ENCODE peak calls at places on chromosomes 2 and 18, in five cellular contexts. One of them, this sample, is unnamed.

GRCh38 chr2:201440182-201440581 is 11.1 kb downstream of the TRAK2 start:
- DNase-seq in transverse colon: peak; percentile 61
- DNase-seq in vagina: no peak
- DNase-seq in Panc1: no peak
- DNase-seq in suprapubic skin: no peak
- DNase-seq in this sample: no peak

GRCh38 chr2:233977296-233977837 is 60.2 kb downstream of the TRPM8 start:
- DNase-seq in transverse colon: no peak
- DNase-seq in vagina: no peak
- DNase-seq in Panc1: no peak
- DNase-seq in suprapubic skin: no peak
- DNase-seq in this sample: no peak

GRCh38 chr2:143581989-143582719 is 452.9 kb downstream of the ARHGAP15 start:
- DNase-seq in transverse colon: no peak
- DNase-seq in vagina: no peak
- DNase-seq in Panc1: no peak
- DNase-seq in suprapubic skin: no peak
- DNase-seq in this sample: no peak

GRCh38 chr2:7025098-7025497 is 107.9 kb downstream of the RNF144A start:
- DNase-seq in transverse colon: no peak
- DNase-seq in vagina: no peak
- DNase-seq in Panc1: no peak
- DNase-seq in suprapubic skin: no peak
- DNase-seq in this sample: no peak

GRCh38 chr2:95719473-95720060 is 127.8 kb downstream of the TRIM43 start:
- DNase-seq in transverse colon: no peak
- DNase-seq in vagina: no peak
- DNase-seq in Panc1: no peak
- DNase-seq in suprapubic skin: no peak
- DNase-seq in this sample: no peak

GRCh38 chr2:186068154-186068826 is 329.7 kb downstream of the FSIP2 start:
- DNase-seq in transverse colon: no peak
- DNase-seq in vagina: no peak
- DNase-seq in Panc1: no peak
- DNase-seq in suprapubic skin: no peak
- DNase-seq in this sample: no peak

GRCh38 chr2:128108166-128108565 is 17.2 kb downstream of the UGGT1 start:
- DNase-seq in transverse colon: no peak
- DNase-seq in vagina: no peak
- DNase-seq in Panc1: no peak
- DNase-seq in suprapubic skin: no peak
- DNase-seq in this sample: no peak

GRCh38 chr18:10787293-10787901 is 261.6 kb downstream of the NAPG start:
- DNase-seq in transverse colon: peak; percentile 78
- DNase-seq in vagina: no peak
- DNase-seq in Panc1: peak; percentile 32
- DNase-seq in suprapubic skin: no peak
- DNase-seq in this sample: peak; percentile 91

GRCh38 chr2:166134252-166135151 is 6.7 kb upstream of the SCN1A start:
- DNase-seq in transverse colon: no peak
- DNase-seq in vagina: no peak
- DNase-seq in Panc1: no peak
- DNase-seq in suprapubic skin: no peak
- DNase-seq in this sample: no peak

GRCh38 chr2:19802088-19802806 is 99.5 kb downstream of the TTC32 start:
- DNase-seq in transverse colon: no peak
- DNase-seq in vagina: no peak
- DNase-seq in Panc1: no peak
- DNase-seq in suprapubic skin: no peak
- DNase-seq in this sample: no peak

GRCh38 chr2:240461471-240462072 is 26.1 kb downstream of the GPC1 start:
- DNase-seq in transverse colon: no peak
- DNase-seq in vagina: no peak
- DNase-seq in Panc1: no peak
- DNase-seq in suprapubic skin: peak; percentile 74
- DNase-seq in this sample: no peak

DNA sequence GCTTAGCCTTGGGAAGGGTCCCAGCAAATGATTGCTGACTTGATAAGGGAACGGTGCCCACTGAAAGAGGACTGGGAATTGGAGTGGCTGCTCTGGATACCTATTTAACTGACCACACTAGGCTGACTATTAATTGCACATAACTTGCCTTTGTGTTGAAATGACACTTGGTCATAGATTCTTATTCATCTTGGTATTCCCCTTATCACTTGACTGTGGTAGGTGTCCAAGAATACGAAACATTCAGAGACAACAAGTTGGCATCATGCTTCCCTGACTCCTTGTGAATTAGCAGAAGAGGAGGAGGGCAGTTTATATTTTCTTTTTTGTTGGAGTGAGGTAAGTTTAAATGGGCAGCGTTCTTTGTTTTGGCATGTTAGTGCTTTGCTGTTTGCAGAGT is 13.4 kb downstream of the FMNL2 start:
- DNase-seq in transverse colon: no peak
- DNase-seq in vagina: no peak
- DNase-seq in Panc1: no peak
- DNase-seq in suprapubic skin: no peak
- DNase-seq in this sample: no peak
- H3K27ac ChIP-seq in transverse colon: no peak overlapping the region
- H3K27ac ChIP-seq in vagina: no peak overlapping the region
- H3K27ac ChIP-seq in Panc1: no peak overlapping the region
- H3K27ac ChIP-seq in suprapubic skin: no peak overlapping the region
- H3K27ac ChIP-seq in this sample: no peak overlapping the region

GRCh38 chr2:173955004-173955403 is 10.2 kb downstream of the SP3 start:
- DNase-seq in transverse colon: no peak
- DNase-seq in vagina: no peak
- DNase-seq in Panc1: no peak
- DNase-seq in suprapubic skin: no peak
- DNase-seq in this sample: no peak

GRCh38 chr2:173957517-173957916 is 7.7 kb downstream of the SP3 start:
- DNase-seq in transverse colon: no peak
- DNase-seq in vagina: no peak
- DNase-seq in Panc1: no peak
- DNase-seq in suprapubic skin: no peak
- DNase-seq in this sample: no peak

GRCh38 chr2:173958198-173958846 is 6.9 kb downstream of the SP3 start:
- DNase-seq in transverse colon: no peak
- DNase-seq in vagina: no peak
- DNase-seq in Panc1: no peak
- DNase-seq in suprapubic skin: no peak
- DNase-seq in this sample: no peak

GRCh38 chr2:173956454-173956853 is 8.7 kb downstream of the SP3 start:
- DNase-seq in transverse colon: no peak
- DNase-seq in vagina: no peak
- DNase-seq in Panc1: no peak
- DNase-seq in suprapubic skin: no peak
- DNase-seq in this sample: no peak

DNA sequence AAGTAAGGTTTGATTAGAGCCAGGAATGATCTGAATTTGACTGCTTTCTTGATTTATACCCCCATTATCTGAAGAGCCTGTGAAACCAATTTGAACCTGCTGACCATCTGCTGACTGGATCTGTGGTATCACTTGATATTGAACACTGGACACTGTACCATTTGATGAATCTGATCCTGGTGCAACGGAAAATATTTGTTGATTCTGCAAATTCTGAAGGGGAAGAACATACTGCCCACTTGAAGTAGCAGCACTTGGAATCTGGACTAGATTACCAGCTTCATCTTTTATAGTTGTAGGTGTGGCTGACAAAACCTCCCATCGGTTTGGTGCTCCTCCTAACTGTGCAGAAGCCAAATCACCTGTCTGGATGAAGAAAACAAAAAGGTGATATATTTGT is 9.3 kb downstream of the SP3 start:
- DNase-seq in transverse colon: no peak
- DNase-seq in vagina: no peak
- DNase-seq in Panc1: no peak
- DNase-seq in suprapubic skin: no peak
- DNase-seq in this sample: no peak
- H3K4me1 ChIP-seq in transverse colon: peaks cover 51% of the 10 kb centered on the region
- H3K4me1 ChIP-seq in vagina: peaks cover 100% of the 10 kb centered on the region
- H3K4me1 ChIP-seq in Panc1: peaks cover 33% of the 10 kb centered on the region
- H3K4me1 ChIP-seq in suprapubic skin: peaks cover 80% of the 10 kb centered on the region
- H3K4me1 ChIP-seq in this sample: peaks cover 98% of the 10 kb centered on the region

GRCh38 chr2:46521215-46521683 is 41.9 kb downstream of the TMEM247 start:
- DNase-seq in transverse colon: peak; percentile 57
- DNase-seq in vagina: no peak
- DNase-seq in Panc1: no peak
- DNase-seq in suprapubic skin: peak; percentile 91
- DNase-seq in this sample: peak; percentile 93
- TF ChIP-seq POLR2AphosphoS5 in transverse colon: no peak
- TF ChIP-seq POLR2AphosphoS5 in vagina: peak; percentile 30
- TF ChIP-seq POLR2AphosphoS5 in Panc1: no peak
- TF ChIP-seq POLR2AphosphoS5 in suprapubic skin: peak; percentile 74
- TF ChIP-seq POLR2AphosphoS5 in this sample: peak; percentile 63

DNA sequence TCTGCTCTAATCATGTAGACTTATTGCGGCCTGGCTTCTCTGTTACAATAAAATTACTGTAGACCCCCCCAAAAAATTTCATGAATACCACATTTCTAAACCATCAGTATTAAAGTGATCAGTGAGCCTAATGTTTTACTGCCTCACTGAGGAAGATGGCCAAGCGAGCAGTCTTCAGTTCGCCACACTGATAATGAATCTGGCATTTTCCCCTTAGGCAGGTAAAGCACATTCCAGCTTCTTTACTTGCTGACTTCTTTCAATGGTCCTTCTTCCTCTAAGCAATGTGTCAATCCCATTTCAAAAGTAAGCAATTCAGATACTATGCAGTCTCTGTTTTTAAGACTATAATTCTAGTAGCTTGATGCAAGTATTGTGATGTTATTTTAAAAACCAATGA is 137.6 kb downstream of the LAMA1 start:
- DNase-seq in transverse colon: no peak
- DNase-seq in vagina: no peak
- DNase-seq in Panc1: no peak
- DNase-seq in suprapubic skin: no peak
- DNase-seq in this sample: peak; percentile 78
- H3K27ac ChIP-seq in transverse colon: no peak overlapping the region
- H3K27ac ChIP-seq in vagina: no peak overlapping the region
- H3K27ac ChIP-seq in Panc1: no peak overlapping the region
- H3K27ac ChIP-seq in suprapubic skin: no peak overlapping the region
- H3K27ac ChIP-seq in this sample: no peak overlapping the region

This sample was measured in esophagus muscularis mucosa.